ENCODE peak calls at places on chromosomes 2 and 18, in five cellular contexts. U, O, K, L and G are unnamed samples. For H3K4me1, the result is how much of the 10 kb centered on the place peaks cover.

GRCh38 chr2:31428001-31428418 is 13.5 kb upstream of the XDH start:
- DNase-seq in U (no peak), O (no peak), K (no peak), L (peak), G (no peak)

GRCh38 chr2:71807969-71808451 is 339.7 kb downstream of the CYP26B1 start:
- DNase-seq in U (peak), O (no peak), K (peak), L (no peak), G (no peak)

GRCh38 chr2:127464470-127465257 is 46.4 kb downstream of the PROC start:
- DNase-seq in U (no peak), O (no peak), K (no peak), L (no peak), G (no peak)

GRCh38 chr2:144451443-144451842 is 68.5 kb downstream of the ZEB2 start:
- DNase-seq in U (no peak), O (no peak), K (no peak), L (no peak), G (no peak)

GRCh38 chr2:9473985-9474360 is 378 bp upstream of the IAH1 start:
- DNase-seq in U (peak), O (peak), K (peak), L (no peak), G (peak)

GRCh38 chr2:40230717-40231300 is 221.1 kb downstream of the SLC8A1 start:
- DNase-seq in U (no peak), O (no peak), K (no peak), L (no peak), G (no peak)

GRCh38 chr2:39437522-39438296 is 624 bp upstream of the MAP4K3 start:
- DNase-seq in U (peak), O (peak), K (no peak), L (peak), G (peak)

GRCh38 chr2:156065912-156066311 is 266.6 kb downstream of the NR4A2 start:
- DNase-seq in U (no peak), O (no peak), K (no peak), L (peak), G (no peak)

GRCh38 chr2:217467331-217467730 is 535.5 kb downstream of the TNS1 start:
- DNase-seq in U (no peak), O (no peak), K (no peak), L (no peak), G (no peak)

GRCh38 chr2:217471329-217471728 is 531.5 kb downstream of the TNS1 start:
- DNase-seq in U (no peak), O (no peak), K (no peak), L (no peak), G (no peak)

GRCh38 chr2:217466799-217467198 is 536.0 kb downstream of the TNS1 start:
- DNase-seq in U (no peak), O (no peak), K (no peak), L (no peak), G (peak)

GRCh38 chr2:217468042-217468441 is 534.8 kb downstream of the TNS1 start:
- DNase-seq in U (no peak), O (no peak), K (no peak), L (no peak), G (no peak)

GRCh38 chr2:217469203-217469810 is 533.5 kb downstream of the TNS1 start:
- DNase-seq in U (no peak), O (no peak), K (no peak), L (no peak), G (no peak)
- H3K4me3 ChIP-seq in U (no peak), O (no peak), K (no peak), L (no peak), G (no peak)

GRCh38 chr2:173958198-173958846 is 6.9 kb downstream of the SP3 start:
- DNase-seq in U (no peak), O (no peak), K (no peak), L (peak), G (no peak)

GRCh38 chr2:173961346-173961705 is 3.8 kb downstream of the SP3 start:
- DNase-seq in U (no peak), O (no peak), K (no peak), L (peak), G (no peak)

GRCh38 chr2:173959358-173959884 is 5.8 kb downstream of the SP3 start:
- DNase-seq in U (no peak), O (no peak), K (no peak), L (no peak), G (no peak)

GRCh38 chr2:173962036-173962435 is 3.1 kb downstream of the SP3 start:
- DNase-seq in U (no peak), O (no peak), K (no peak), L (no peak), G (no peak)

GRCh38 chr2:173959909-173960308 is 5.3 kb downstream of the SP3 start:
- DNase-seq in U (no peak), O (no peak), K (no peak), L (no peak), G (no peak)
- H3K4me1 ChIP-seq in U (half or more), O (under half), K (half or more), L (half or more), G (under half)

GRCh38 chr18:12291161-12291560 is 16.9 kb upstream of the TUBB6 start:
- DNase-seq in U (no peak), O (no peak), K (no peak), L (no peak), G (no peak)

GRCh38 chr18:12287131-12287681 is 20.8 kb upstream of the TUBB6 start:
- DNase-seq in U (no peak), O (no peak), K (no peak), L (no peak), G (peak)

GRCh38 chr18:12288406-12288762 is 19.7 kb upstream of the TUBB6 start:
- DNase-seq in U (no peak), O (no peak), K (no peak), L (no peak), G (no peak)

GRCh38 chr18:12290086-12290485 is 18.0 kb upstream of the TUBB6 start:
- DNase-seq in U (no peak), O (no peak), K (no peak), L (no peak), G (no peak)

DNA sequence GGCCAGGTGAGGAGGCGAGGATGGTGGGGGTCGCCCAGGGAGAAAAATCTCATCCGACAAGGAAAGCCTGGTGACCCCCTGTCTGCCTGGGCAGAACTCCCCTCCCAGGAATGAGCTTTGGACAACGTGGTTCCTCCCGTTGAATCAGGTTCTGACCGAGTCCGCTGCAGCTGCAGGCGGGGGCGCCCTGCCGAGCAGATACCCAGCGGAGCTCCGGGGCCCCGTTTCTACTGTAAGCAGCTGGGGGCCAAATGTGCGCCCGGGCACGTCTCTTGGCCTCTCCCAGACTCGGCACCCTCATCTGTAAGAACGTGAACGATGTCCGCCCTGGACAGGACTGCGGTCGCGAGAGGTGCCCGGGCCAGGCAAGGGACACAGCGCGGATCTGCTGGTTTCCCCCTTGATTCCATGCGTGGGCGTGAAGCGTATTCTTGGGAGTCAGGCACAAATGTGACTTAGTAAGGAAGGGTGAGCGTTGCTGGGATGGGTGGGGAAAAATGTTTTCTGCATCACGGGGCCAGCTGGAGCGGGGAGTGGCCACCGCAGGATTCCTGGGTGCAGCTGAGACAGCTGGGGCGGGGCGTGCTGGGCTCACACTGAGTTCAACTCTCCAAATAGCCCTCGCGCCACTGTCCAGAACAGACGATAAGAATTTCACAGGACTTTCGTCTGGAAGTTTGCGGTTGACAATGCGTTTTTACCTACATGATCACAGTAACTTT is 20.2 kb upstream of the TUBB6 start:
- DNase-seq in U (peak), O (peak), K (peak), L (peak), G (peak)
- H3K4me3 ChIP-seq in U (no peak), O (peak), K (peak), L (peak), G (peak)

GRCh38 chr2:239263937-239264837 is 136.6 kb downstream of the HDAC4 start:
- DNase-seq in U (no peak), O (peak), K (peak), L (no peak), G (no peak)

GRCh38 chr2:239265681-239266435 is 135.0 kb downstream of the HDAC4 start:
- DNase-seq in U (peak), O (no peak), K (peak), L (no peak), G (no peak)

GRCh38 chr2:239263231-239263936 is 137.4 kb downstream of the HDAC4 start:
- DNase-seq in U (no peak), O (no peak), K (peak), L (no peak), G (no peak)

GRCh38 chr2:239266436-239266770 is 134.4 kb downstream of the HDAC4 start:
- DNase-seq in U (no peak), O (no peak), K (no peak), L (no peak), G (no peak)

GRCh38 chr2:239264838-239265651 is 135.8 kb downstream of the HDAC4 start:
- DNase-seq in U (peak), O (peak), K (peak), L (no peak), G (peak)
- H3K4me1 ChIP-seq in U (half or more), O (under half), K (half or more), L (half or more), G (under half)

DNA sequence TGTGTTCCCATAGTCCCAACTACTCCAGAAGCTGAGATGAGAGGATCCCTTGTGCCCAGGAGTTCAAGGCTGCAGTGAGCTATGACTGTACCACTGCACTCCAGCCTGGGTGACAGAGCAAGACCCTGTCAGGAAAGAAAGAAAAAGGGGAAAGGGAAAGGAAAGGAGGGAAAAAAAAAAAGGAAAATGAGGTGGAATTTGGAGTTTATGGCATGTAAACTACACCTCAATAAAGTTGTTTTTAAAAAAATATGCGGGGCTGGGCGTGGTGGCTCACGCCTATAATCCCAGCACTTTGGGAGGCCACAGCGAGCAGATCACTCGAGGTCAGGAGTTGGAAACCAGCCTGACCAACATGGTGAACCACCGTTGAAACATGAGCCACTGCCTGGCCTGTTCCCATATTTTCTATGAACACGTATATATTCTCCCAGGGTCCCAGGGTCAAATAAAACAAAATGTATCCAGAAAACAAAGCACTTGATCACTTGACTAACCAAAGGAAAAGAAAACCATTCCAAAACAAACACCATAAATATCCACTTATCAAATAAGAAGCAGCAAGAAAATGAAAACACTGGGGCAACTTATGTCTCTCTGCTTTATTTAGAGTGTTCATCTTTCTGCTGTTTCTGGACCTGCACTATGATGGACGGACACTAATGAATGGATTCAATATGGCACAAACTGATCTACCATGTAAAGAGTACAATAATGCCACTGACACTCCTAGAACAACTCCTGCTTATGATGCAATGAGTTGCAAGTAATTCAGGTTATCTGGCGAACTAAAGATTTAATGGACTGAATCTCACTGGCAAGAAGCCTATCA is 56.8 kb downstream of the ASXL2 start:
- DNase-seq in U (no peak), O (no peak), K (no peak), L (no peak), G (no peak)
- H3K4me3 ChIP-seq in U (no peak), O (no peak), K (no peak), L (no peak), G (no peak)

DNA sequence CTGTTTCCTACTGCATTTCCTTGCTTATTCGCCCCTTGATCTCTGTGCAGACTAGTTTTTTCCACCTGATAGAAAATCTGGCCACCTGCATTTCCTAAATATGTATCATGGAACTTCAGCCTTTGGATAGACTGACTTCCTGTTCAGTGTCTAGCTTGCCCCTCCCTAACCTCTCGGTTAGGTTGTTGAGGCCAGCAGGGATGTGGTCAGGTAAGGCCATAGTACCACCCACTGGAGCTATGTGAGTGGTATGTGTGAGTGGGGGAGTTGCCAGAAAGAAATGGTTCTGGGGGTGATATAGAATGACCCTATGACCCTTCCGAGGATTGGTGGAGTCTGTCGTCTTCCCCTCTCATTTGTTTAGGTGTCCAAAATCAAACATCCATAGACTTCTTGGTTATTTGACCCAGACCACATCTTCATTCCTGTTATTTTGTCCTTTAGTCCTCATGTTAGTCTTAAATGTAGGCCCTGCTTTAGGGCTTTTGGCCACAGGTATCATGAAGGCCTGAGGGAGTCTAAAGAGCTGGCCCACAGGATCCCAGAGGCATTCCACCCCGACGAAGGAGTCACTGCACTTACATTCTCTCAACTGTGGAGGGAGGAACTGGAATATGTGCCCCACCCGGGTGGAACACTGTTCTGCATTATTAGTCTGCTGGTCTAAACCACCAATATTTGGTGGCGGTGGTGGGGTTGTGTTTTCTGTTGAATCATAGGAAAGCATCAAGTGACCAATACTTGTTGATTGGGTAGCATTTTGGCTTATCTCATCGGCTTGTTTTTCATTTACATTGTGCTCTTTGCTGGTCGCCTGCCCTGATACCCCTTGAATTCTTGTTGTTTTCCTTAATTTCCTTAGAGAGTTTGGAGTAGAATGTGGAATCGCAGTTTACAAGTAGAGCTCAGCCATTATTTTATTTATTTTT is 21.9 kb downstream of the CAB39 start:
- DNase-seq in U (no peak), O (no peak), K (no peak), L (no peak), G (no peak)
- H3K4me1 ChIP-seq in U (half or more), O (under half), K (under half), L (under half), G (half or more)

DNA sequence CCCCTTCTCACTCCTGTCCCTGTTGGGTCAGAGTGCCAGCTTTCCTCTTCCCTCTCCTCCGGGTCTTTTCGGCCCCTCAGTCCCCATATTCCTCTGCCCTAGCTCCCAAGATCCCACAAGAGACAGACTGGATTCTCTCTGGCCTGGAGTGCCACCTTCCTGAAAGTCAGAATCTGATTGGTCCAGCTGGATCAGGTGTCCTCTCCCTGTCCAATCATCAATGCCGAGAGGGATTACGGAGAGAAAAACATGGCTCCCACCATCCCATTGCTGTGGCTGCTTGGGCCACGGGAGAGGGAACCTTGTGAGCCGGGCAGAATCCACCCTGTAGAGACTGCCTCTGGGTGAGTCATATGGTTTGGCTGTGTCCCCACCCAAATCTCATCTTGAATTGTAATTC is 2.7 kb upstream of the MROH2A start:
- DNase-seq in U (no peak), O (no peak), K (no peak), L (no peak), G (no peak)
- H3K4me3 ChIP-seq in U (no peak), O (no peak), K (no peak), L (no peak), G (no peak)

GRCh38 chr18:5890261-5890605 is 5.1 kb downstream of the TMEM200C start:
- DNase-seq in U (no peak), O (peak), K (no peak), L (peak), G (peak)

GRCh38 chr18:5885337-5885736 is 10.0 kb downstream of the TMEM200C start:
- DNase-seq in U (no peak), O (no peak), K (no peak), L (no peak), G (no peak)

GRCh38 chr18:5879479-5879882 is 15.8 kb downstream of the TMEM200C start:
- DNase-seq in U (no peak), O (no peak), K (no peak), L (peak), G (no peak)

DNA sequence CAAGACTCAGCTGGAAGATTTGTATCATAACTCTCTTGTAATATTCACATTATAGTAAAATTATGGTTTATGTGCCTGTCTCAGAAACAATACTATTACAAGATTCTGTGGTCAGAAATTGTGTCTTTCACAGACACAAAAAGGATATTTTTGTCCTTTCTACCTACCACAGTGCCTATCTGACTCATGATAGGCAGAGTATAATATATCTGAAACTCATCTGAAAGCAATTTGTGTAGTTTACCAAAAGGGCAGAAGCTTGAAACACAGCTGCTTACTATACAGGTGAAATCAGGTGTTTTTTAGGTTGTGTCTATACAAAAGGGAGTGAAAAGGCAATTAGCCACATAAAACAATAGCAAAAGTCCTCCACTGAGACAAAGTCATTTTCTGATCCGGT is 10.9 kb downstream of the TMEM200C start:
- DNase-seq in U (no peak), O (no peak), K (no peak), L (no peak), G (no peak)
- H3K4me1 ChIP-seq in U (under half), O (under half), K (under half), L (under half), G (under half)